ENCODE peak calls at places on chromosomes 4 and X, in eight cellular contexts. G is H1; P is Caco-2; W is CD4-positive, alpha-beta memory T cell; Y is tibial nerve; R is mesenchymal stem cell; H is PC-9; N is colonic mucosa. S is an unnamed sample.
A peak's percentile ranks its signal among the peaks of the same experiment; 100 is the strongest.

GRCh38 chr4:70721747-70722146 is at the start of gene RUFY3:
- DNase-seq in G (no peak), P (no peak), W (no peak), Y (peak; percentile 20), R (peak; percentile 44), H (no peak), N (no peak), S (no peak)

GRCh38 chr4:106854970-106855369 is 181.1 kb downstream of the DKK2 start:
- DNase-seq in G (no peak), P (no peak), W (no peak), Y (no peak), R (no peak), H (no peak), N (no peak), S (no peak)

GRCh38 chr4:48891028-48891619 is 15.4 kb downstream of the OCIAD2 start:
- DNase-seq in G (no peak), P (no peak), W (no peak), Y (no peak), R (no peak), H (no peak), N (no peak), S (no peak)

GRCh38 chr4:159009521-159009920 is 93.4 kb upstream of the RAPGEF2 start:
- DNase-seq in G (no peak), P (no peak), W (no peak), Y (no peak), R (peak; percentile 31), H (no peak), N (no peak), S (no peak)

GRCh38 chr4:39353478-39354177 is 12.5 kb downstream of the RFC1 start:
- DNase-seq in G (no peak), P (no peak), W (peak; percentile 46), Y (no peak), R (peak; percentile 82), H (no peak), N (no peak), S (no peak)

GRCh38 chrX:102934624-102935023 is 2.4 kb upstream of the RAB40AL start:
- DNase-seq in G (no peak), P (no peak), W (no peak), Y (peak; percentile 12), R (peak; percentile 26), H (no peak), N (peak; percentile 24), S (no peak)

GRCh38 chrX:68652327-68652930 is 5.0 kb downstream of the STARD8 start:
- DNase-seq in G (no peak), P (no peak), W (no peak), Y (no peak), R (peak; percentile 6), H (no peak), N (no peak), S (no peak)

GRCh38 chr4:184962125-184962638 is 56.1 kb upstream of the HELT start:
- DNase-seq in G (no peak), P (no peak), W (no peak), Y (no peak), R (no peak), H (no peak), N (no peak), S (no peak)

GRCh38 chr4:128379860-128380259 is 92.2 kb upstream of the PGRMC2 start:
- DNase-seq in G (no peak), P (no peak), W (no peak), Y (no peak), R (peak; percentile 40), H (no peak), N (no peak), S (peak; percentile 42)

GRCh38 chr4:19944806-19945205 is 306.9 kb upstream of the SLIT2 start:
- DNase-seq in G (no peak), P (no peak), W (no peak), Y (no peak), R (no peak), H (no peak), N (no peak), S (no peak)

GRCh38 chr4:139208404-139208945 is 31.5 kb upstream of the ELF2 start:
- DNase-seq in G (no peak), P (no peak), W (no peak), Y (no peak), R (peak; percentile 90), H (no peak), N (no peak), S (no peak)

GRCh38 chr4:110793890-110794588 is 171.2 kb upstream of the PITX2 start:
- DNase-seq in G (peak; percentile 7), P (no peak), W (no peak), Y (no peak), R (peak; percentile 36), H (no peak), N (no peak), S (no peak)

GRCh38 chrX:40719731-40720130 is 15.6 kb downstream of the MED14 start:
- DNase-seq in G (no peak), P (no peak), W (no peak), Y (no peak), R (no peak), H (no peak), N (no peak), S (no peak)

GRCh38 chr4:55781809-55782208 is 37.8 kb upstream of the EXOC1L start:
- DNase-seq in G (no peak), P (no peak), W (no peak), Y (no peak), R (no peak), H (no peak), N (peak; percentile 27), S (no peak)

GRCh38 chr4:41455215-41455614 is 82.7 kb upstream of the LIMCH1 start:
- DNase-seq in G (no peak), P (no peak), W (no peak), Y (no peak), R (no peak), H (no peak), N (no peak), S (no peak)

GRCh38 chr4:52260507-52261302 is 209.6 kb downstream of the SPATA18 start:
- DNase-seq in G (no peak), P (no peak), W (no peak), Y (no peak), R (no peak), H (no peak), N (no peak), S (peak; percentile 18)

GRCh38 chr4:128454281-128455075 is 166.9 kb upstream of the PGRMC2 start:
- DNase-seq in G (peak; percentile 73), P (peak; percentile 82), W (peak; percentile 73), Y (peak; percentile 75), R (peak; percentile 94), H (peak; percentile 67), N (peak; percentile 64), S (peak; percentile 80)

GRCh38 chrX:46831620-46832327 is 5.1 kb upstream of the RP2 start:
- DNase-seq in G (no peak), P (no peak), W (no peak), Y (no peak), R (no peak), H (no peak), N (no peak), S (no peak)

GRCh38 chrX:96004386-96004785 is 680.3 kb upstream of the DIAPH2 start:
- DNase-seq in G (no peak), P (no peak), W (no peak), Y (no peak), R (peak; percentile 48), H (no peak), N (no peak), S (no peak)

GRCh38 chrX:150162141-150162540 is 201.0 kb upstream of the MAMLD1 start:
- DNase-seq in G (no peak), P (no peak), W (no peak), Y (no peak), R (no peak), H (peak; percentile 62), N (no peak), S (no peak)

GRCh38 chr4:48898733-48899431 is 7.7 kb downstream of the OCIAD2 start:
- DNase-seq in G (no peak), P (no peak), W (no peak), Y (no peak), R (peak; percentile 53), H (no peak), N (no peak), S (no peak)

GRCh38 chr4:151199496-151200190 is 77.3 kb upstream of the PRSS48 start:
- DNase-seq in G (no peak), P (no peak), W (no peak), Y (peak; percentile 25), R (no peak), H (no peak), N (no peak), S (peak; percentile 34)

GRCh38 chr4:15654556-15655222 is 468 bp downstream of the FBXL5 start:
- DNase-seq in G (no peak), P (peak; percentile 54), W (peak; percentile 56), Y (no peak), R (peak; percentile 59), H (no peak), N (peak; percentile 66), S (peak; percentile 55)
- H3K4me1 ChIP-seq in G (peaks cover 2% of the 10 kb centered on the region), P (peaks cover 12% of the 10 kb centered on the region), W (peaks cover 53% of the 10 kb centered on the region), Y (peaks cover 51% of the 10 kb centered on the region), R (peaks cover 5% of the 10 kb centered on the region), H (peaks cover 26% of the 10 kb centered on the region), N (peaks cover 12% of the 10 kb centered on the region), S (peaks cover 37% of the 10 kb centered on the region)

DNA sequence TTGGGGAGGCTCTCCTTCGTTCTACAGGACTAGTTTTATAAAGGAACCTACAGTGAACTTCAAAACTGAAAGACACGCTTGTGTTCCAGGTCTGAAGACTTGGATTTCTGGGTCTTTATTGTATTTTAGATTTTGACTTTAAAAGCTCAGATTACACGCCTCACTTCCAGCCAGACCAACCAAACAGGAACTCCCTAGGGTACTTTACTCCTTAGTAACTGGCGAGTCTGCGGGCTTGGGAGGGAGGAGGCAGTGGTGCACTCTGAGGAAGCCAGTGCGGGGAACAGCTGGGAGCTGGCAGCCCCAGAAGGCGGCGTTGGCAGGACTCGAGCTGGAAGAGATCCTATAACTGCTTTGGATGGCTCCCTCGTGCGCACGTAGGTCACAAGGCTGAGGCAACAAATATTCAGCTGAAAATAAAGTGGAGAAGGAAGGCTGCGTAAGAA is 388 bp upstream of the PHKA1 start:
- DNase-seq in G (peak; percentile 9), P (peak; percentile 49), W (no peak), Y (peak; percentile 33), R (peak; percentile 69), H (peak; percentile 71), N (peak; percentile 52), S (peak; percentile 67)
- H3K4me3 ChIP-seq in G (peak overlapping the region; percentile 72), P (peak overlapping the region; percentile 39), W (no peak overlapping the region), Y (peak overlapping the region; percentile 29), R (no peak overlapping the region), H (peak overlapping the region; percentile 77), N (peak overlapping the region; percentile 48), S (peak overlapping the region; percentile 63)

GRCh38 chrX:118989886-118990285 is 15.5 kb downstream of the LONRF3 start:
- DNase-seq in G (no peak), P (no peak), W (no peak), Y (no peak), R (no peak), H (no peak), N (no peak), S (no peak)
- H3K4me1 ChIP-seq in G (no peaks in the 10 kb centered on the region), P (peaks cover 4% of the 10 kb centered on the region), W (peaks cover 15% of the 10 kb centered on the region), Y (no peaks in the 10 kb centered on the region), R (no peaks in the 10 kb centered on the region), H (peaks cover 5% of the 10 kb centered on the region), N (no peaks in the 10 kb centered on the region), S (no peaks in the 10 kb centered on the region)

GRCh38 chrX:32933548-32933947 is 277.8 kb downstream of the DMD start:
- DNase-seq in G (no peak), P (no peak), W (no peak), Y (no peak), R (no peak), H (no peak), N (no peak), S (no peak)

DNA sequence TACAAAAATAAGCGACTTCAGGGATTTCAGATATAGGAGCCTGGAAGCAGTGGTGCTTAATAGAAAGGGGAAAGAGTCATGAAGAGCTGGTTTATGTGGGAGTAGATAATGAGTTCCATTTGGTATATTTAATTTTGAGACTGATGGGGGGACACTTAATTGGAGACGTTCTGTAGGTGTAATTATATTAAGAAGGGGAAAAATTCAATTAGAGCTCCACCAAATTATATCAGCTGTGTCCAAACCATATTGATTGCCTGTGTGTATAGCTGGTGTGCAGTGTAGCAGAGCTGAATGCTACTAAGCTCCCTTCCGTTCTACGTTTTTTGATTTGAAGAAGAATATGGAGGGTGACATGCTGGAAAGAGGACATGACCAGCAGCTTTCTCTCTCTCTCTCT is 282.3 kb downstream of the DMD start:
- DNase-seq in G (no peak), P (no peak), W (no peak), Y (no peak), R (no peak), H (no peak), N (no peak), S (no peak)
- H3K4me3 ChIP-seq in G (no peak overlapping the region), P (no peak overlapping the region), W (no peak overlapping the region), Y (no peak overlapping the region), R (no peak overlapping the region), H (no peak overlapping the region), N (no peak overlapping the region), S (no peak overlapping the region)